ENCODE peak calls at places on chromosomes 4 and X, in five cellular contexts. F is SK-N-SH, Q is stomach, R is cardiac muscle cell, P is HCT116. I is an unnamed sample.

GRCh38 chr4:153465145-153465544 is 1.0 kb upstream of the TMEM131L start:
- DNase-seq in F (no peak), Q (no peak), R (no peak), P (no peak), I (no peak)

GRCh38 chrX:39149761-39150160 is 348.5 kb downstream of the MID1IP1 start:
- DNase-seq in R (peak; percentile 72), F (no peak), Q (peak; percentile 80), P (no peak), I (peak; percentile 32)

GRCh38 chr4:16785800-16786527 is 112.5 kb downstream of the LDB2 start:
- DNase-seq in P (no peak), R (peak; percentile 35), F (no peak), Q (no peak), I (no peak)

GRCh38 chr4:109703664-109704351 is 563 bp upstream of the CASP6 start:
- DNase-seq in R (peak; percentile 60), F (no peak), P (no peak), Q (no peak), I (no peak)

GRCh38 chrX:13101439-13102139 is 57.2 kb upstream of the FAM9C start:
- DNase-seq in P (peak; percentile 73), Q (peak; percentile 71), F (no peak), R (peak; percentile 84), I (peak; percentile 90)

GRCh38 chr4:107616838-107617389 is 103.1 kb downstream of the PAPSS1 start:
- DNase-seq in P (no peak), Q (no peak), R (no peak), F (no peak), I (no peak)

GRCh38 chr4:145216532-145216931 is 36.1 kb upstream of the OTUD4 start:
- DNase-seq in P (peak; percentile 24), R (peak; percentile 60), F (peak; percentile 13), Q (no peak), I (peak; percentile 41)

GRCh38 chr4:106522839-106523238 is 154.3 kb upstream of the GIMD1 start:
- DNase-seq in R (no peak), P (no peak), F (peak; percentile 20), Q (no peak), I (no peak)

GRCh38 chr4:128635141-128635911 is 174.2 kb upstream of the JADE1 start:
- DNase-seq in R (peak; percentile 99), Q (peak; percentile 97), F (no peak), P (no peak), I (peak; percentile 80)

GRCh38 chr4:1731180-1731579 is 9.9 kb downstream of the TACC3 start:
- DNase-seq in R (no peak), F (no peak), P (no peak), Q (no peak), I (peak; percentile 61)

GRCh38 chrX:102712967-102713677 is 874 bp downstream of the GPRASP2 start:
- DNase-seq in F (peak; percentile 47), Q (peak; percentile 42), P (no peak), R (peak; percentile 71), I (peak; percentile 50)

GRCh38 chrX:10052906-10053625 is 85.9 kb downstream of the CLDN34 start:
- DNase-seq in F (no peak), Q (no peak), R (no peak), P (no peak), I (no peak)

GRCh38 chr4:65495439-65495838 is 174.8 kb downstream of the EPHA5 start:
- DNase-seq in Q (no peak), P (no peak), R (no peak), F (no peak), I (no peak)

GRCh38 chr4:24473309-24473721 is 111.0 kb downstream of the DHX15 start:
- DNase-seq in Q (no peak), F (peak; percentile 25), R (peak; percentile 46), P (no peak), I (peak; percentile 37)

GRCh38 chr4:136183513-136183912 is 1348.8 kb downstream of the PCDH18 start:
- DNase-seq in R (no peak), Q (no peak), F (no peak), P (no peak), I (no peak)

GRCh38 chr4:37802068-37802666 is 24.3 kb upstream of the PGM2 start:
- DNase-seq in F (peak; percentile 63), R (peak; percentile 58), P (peak; percentile 86), Q (peak; percentile 64), I (peak; percentile 73)

GRCh38 chr4:1177274-1178141 is 5.1 kb upstream of the SPON2 start:
- DNase-seq in R (no peak), Q (peak; percentile 66), P (no peak), F (no peak), I (no peak)

GRCh38 chrX:53729756-53730155 is 43.2 kb upstream of the HUWE1 start:
- DNase-seq in F (no peak), R (peak; percentile 11), Q (no peak), P (no peak), I (no peak)

GRCh38 chrX:49064735-49065134 is 5.9 kb downstream of the CCDC120 start:
- DNase-seq in F (no peak), R (no peak), P (no peak), Q (no peak), I (no peak)

GRCh38 chr4:61468091-61468720 is 268.1 kb downstream of the ADGRL3 start:
- DNase-seq in P (no peak), R (peak; percentile 57), Q (no peak), F (no peak), I (peak; percentile 90)

GRCh38 chr4:119300388-119301131 is 21.4 kb downstream of the FABP2 start:
- DNase-seq in R (peak; percentile 96), P (peak; percentile 91), F (peak; percentile 87), Q (peak; percentile 97), I (peak; percentile 93)

GRCh38 chr4:25163216-25163615 is 3.0 kb upstream of the SEPSECS start:
- DNase-seq in P (no peak), R (no peak), F (no peak), Q (no peak), I (no peak)

GRCh38 chrX:50067435-50068292 is 133.1 kb downstream of the AKAP4 start:
- DNase-seq in F (peak; percentile 66), P (no peak), Q (no peak), R (peak; percentile 51), I (peak; percentile 39)

GRCh38 chr4:1795304-1796195 is 2.5 kb downstream of the FGFR3 start:
- DNase-seq in F (no peak), Q (peak; percentile 48), R (no peak), P (no peak), I (no peak)

GRCh38 chr4:115090483-115091075 is 22.8 kb downstream of the NDST4 start:
- DNase-seq in Q (no peak), P (peak; percentile 32), F (peak; percentile 4), R (peak; percentile 16), I (peak; percentile 22)
- TF ChIP-seq CTCF in Q (no peak), P (peak; percentile 51), F (peak; percentile 86), R (peak; percentile 57), I (peak; percentile 62)

DNA sequence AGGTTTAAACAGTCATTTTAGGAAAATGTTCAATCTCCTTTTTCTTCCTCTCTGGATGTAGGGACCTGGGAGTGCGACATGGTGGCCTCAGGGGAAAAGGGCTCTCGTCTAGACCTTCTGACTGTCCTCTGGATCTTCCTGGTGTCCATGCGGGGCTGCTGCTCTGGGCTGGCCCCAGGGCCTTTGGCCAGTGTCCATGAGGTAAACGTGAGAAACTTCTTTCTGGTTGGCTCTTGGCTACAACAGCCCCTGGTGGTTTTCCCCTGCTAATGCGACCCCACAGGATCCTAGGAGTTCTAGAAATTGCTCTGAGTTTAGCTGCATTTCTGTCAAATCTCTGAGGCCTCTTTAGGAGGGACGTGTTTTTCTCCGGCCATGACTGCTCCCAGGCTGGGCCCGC is 85.7 kb downstream of the MFAP3L start:
- DNase-seq in F (peak; percentile 27), Q (no peak), P (no peak), R (no peak), I (no peak)
- TF ChIP-seq CTCF in F (peak; percentile 30), Q (no peak), P (peak; percentile 63), R (no peak), I (peak; percentile 20)

DNA sequence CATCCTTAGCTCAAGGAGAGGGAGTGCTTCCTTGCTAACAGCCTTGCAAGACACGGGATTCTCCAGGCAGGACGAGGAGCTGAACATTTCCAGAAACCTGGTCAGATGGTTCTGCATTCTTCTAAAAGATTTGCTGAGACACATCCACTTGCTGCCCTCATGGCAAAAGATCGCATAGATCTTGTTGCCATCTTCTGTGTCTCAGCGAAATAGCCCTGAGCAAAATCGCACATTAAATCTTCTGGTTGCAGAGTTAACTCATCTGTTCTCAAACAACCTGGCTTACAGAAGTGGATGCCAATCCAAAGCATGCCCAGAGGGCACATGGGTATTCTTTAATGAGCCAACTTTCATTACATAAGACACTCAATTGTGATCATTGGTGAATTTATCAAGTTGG is 167.5 kb downstream of the PRKX start:
- DNase-seq in P (no peak), Q (no peak), R (no peak), F (no peak), I (no peak)
- TF ChIP-seq CTCF in P (no peak), Q (no peak), R (no peak), F (no peak), I (no peak)

DNA sequence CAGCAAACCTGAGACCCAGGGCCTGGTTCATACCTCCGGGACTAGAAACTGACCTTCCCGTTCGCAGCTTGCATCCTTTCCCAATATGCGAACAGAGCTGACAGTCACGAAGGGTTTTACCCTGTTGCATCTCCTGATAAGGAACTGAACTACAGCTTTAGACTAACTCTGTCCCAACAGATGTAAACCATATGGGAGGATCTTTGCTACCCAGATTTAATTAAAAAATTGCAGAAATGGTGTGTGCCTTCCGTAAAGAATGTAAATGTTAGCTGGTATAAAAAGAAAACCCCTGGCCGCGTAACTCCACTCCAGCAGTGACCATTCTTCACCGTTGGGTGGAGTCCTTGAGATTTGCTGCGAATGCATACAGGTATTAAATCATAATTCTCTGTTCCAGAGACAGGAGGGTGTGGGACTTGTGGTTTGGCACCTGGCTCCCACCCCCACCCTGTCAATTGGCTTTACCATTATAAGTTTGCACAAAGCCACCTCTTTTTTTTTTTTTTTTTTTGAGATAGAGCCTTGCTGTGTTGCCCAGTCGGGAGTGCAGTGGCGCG is 40.6 kb upstream of the SORCS2 start:
- DNase-seq in F (peak; percentile 74), R (no peak), Q (no peak), P (no peak), I (no peak)
- TF ChIP-seq CTCF in F (peak; percentile 60), R (peak; percentile 26), Q (no peak), P (peak; percentile 44), I (no peak)

DNA sequence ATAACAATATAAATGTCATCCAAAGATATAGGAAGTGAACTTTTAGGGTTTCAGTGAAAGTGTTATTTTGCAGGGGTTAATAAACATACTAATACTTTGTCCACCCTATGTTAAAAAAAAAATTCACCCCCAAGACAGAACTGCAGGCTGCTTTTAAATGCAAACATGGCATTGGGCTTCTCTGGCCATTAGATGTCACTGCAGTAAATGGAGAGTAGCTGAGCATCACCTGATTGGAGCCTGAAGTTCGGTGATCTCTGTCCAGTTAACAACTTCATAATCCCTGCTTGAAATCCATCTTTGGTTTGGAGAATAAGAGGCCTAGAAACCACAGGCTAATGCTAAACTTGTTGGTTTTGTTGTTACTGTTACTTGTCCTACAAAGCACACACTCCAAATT is 18.7 kb downstream of the SLC25A43 start:
- DNase-seq in Q (no peak), R (peak; percentile 17), P (no peak), F (no peak), I (peak; percentile 15)
- TF ChIP-seq CTCF in Q (no peak), R (peak; percentile 18), P (no peak), F (peak; percentile 43), I (peak; percentile 37)

I was measured in astrocyte of the spinal cord.